ENCODE peak calls at places on chromosomes 3 and 15, in seven cellular contexts. D, F, R, T, P, I and M are unnamed samples.

GRCh38 chr3:184092199-184092598 is 4.7 kb upstream of the HTR3E start:
- DNase-seq in P (no peak), R (no peak), T (no peak), F (no peak), D (no peak), I (no peak), M (no peak)

GRCh38 chr3:27659279-27660021 is 62.7 kb downstream of the EOMES start:
- DNase-seq in T (peak; percentile 68), P (peak; percentile 50), F (peak; percentile 80), D (peak; percentile 83), R (peak; percentile 67), I (peak; percentile 48), M (peak; percentile 85)

GRCh38 chr3:49397470-49397869 is 14.3 kb downstream of the RHOA start:
- DNase-seq in F (no peak), R (no peak), P (peak; percentile 39), I (no peak), T (peak; percentile 33), D (no peak), M (no peak)

GRCh38 chr3:72223628-72224027 is 438.7 kb upstream of the PROK2 start:
- DNase-seq in F (no peak), I (no peak), T (no peak), R (no peak), P (no peak), D (no peak), M (no peak)

GRCh38 chr15:75646944-75647364 is 758 bp upstream of the SNX33 start:
- DNase-seq in I (peak; percentile 73), D (no peak), T (peak; percentile 46), F (peak; percentile 80), R (peak; percentile 61), P (no peak), M (no peak)

GRCh38 chr3:39531681-39532080 is 64.2 kb downstream of the MOBP start:
- DNase-seq in P (no peak), F (no peak), D (peak; percentile 28), R (no peak), I (no peak), T (no peak), M (no peak)

GRCh38 chr15:46768287-46768686 is 949.0 kb upstream of the SEMA6D start:
- DNase-seq in F (no peak), P (no peak), T (no peak), I (no peak), R (no peak), D (no peak), M (no peak)

GRCh38 chr15:88834211-88834812 is 31.1 kb downstream of the ACAN start:
- DNase-seq in F (no peak), P (peak; percentile 51), T (peak; percentile 80), D (peak; percentile 57), I (peak; percentile 23), R (no peak), M (peak; percentile 83)

GRCh38 chr3:9704343-9705322 is 1.0 kb downstream of the CPNE9 start:
- DNase-seq in D (peak; percentile 81), T (peak; percentile 80), P (peak; percentile 76), I (peak; percentile 31), R (peak; percentile 52), F (no peak), M (peak; percentile 71)

GRCh38 chr15:67185621-67186225 is 68.7 kb downstream of the AAGAB start:
- DNase-seq in T (no peak), D (no peak), P (no peak), R (no peak), I (no peak), F (no peak), M (peak; percentile 36)

GRCh38 chr3:30073622-30074021 is 532.8 kb upstream of the TGFBR2 start:
- DNase-seq in I (no peak), F (no peak), T (no peak), P (no peak), D (no peak), R (no peak), M (no peak)

GRCh38 chr3:142019794-142020320 is 129.5 kb downstream of the TFDP2 start:
- DNase-seq in D (no peak), R (no peak), I (no peak), P (no peak), T (no peak), F (no peak), M (no peak)

GRCh38 chr3:152396867-152397266 is 128.1 kb downstream of the MBNL1 start:
- DNase-seq in I (no peak), T (no peak), F (no peak), D (no peak), R (no peak), P (no peak), M (no peak)

GRCh38 chr3:25783661-25784512 is 644 bp upstream of the NGLY1 start:
- DNase-seq in P (peak; percentile 47), F (no peak), T (peak; percentile 86), R (peak; percentile 70), D (peak; percentile 62), I (no peak), M (peak; percentile 80)

GRCh38 chr3:60079076-60079475 is 1029.3 kb upstream of the CFAP20DC start:
- DNase-seq in R (no peak), I (no peak), T (peak; percentile 8), F (no peak), D (no peak), P (no peak), M (no peak)

GRCh38 chr15:68550498-68551295 is 28.1 kb upstream of the CORO2B start:
- DNase-seq in T (peak; percentile 86), P (peak; percentile 83), D (peak; percentile 66), R (peak; percentile 76), I (peak; percentile 79), F (peak; percentile 76), M (peak; percentile 91)

GRCh38 chr3:180478695-180479094 is 123.3 kb upstream of the TTC14 start:
- DNase-seq in R (no peak), F (no peak), I (no peak), T (no peak), D (no peak), P (no peak), M (no peak)

GRCh38 chr3:149610351-149611105 is 47.3 kb downstream of the WWTR1 start:
- DNase-seq in F (no peak), I (no peak), P (no peak), D (no peak), R (no peak), T (no peak), M (peak; percentile 84)

GRCh38 chr3:57557088-57557537 is 1.0 kb downstream of the PDE12 start:
- DNase-seq in P (peak; percentile 5), F (no peak), R (peak; percentile 48), I (peak; percentile 27), D (peak; percentile 13), T (peak; percentile 24), M (peak; percentile 17)

GRCh38 chr15:66094331-66094730 is 159.2 kb downstream of the MEGF11 start:
- DNase-seq in F (no peak), D (no peak), T (no peak), R (no peak), P (no peak), I (no peak), M (no peak)

DNA sequence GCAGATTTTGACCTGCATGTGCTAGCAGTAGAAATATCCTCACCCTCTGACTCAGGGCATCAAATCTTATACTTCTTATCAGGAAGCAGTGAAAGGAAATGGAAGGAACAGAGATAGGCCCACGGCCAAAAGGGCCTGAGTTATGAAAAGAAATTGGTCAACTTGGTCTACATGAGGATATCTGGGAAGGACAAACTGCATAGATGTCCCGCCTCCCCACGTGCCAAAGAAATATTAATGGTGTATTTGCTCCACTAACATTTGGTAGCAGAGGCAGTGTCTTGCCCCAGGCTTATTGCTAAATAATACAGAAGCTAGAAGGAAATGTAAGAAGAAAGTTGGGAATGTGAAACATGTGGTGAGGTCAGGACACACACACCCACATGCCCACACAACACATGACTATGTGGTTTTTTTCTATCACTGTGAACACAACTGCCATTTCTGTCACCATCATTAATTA is 93.5 kb upstream of the COL8A1 start:
- DNase-seq in I (no peak), D (no peak), T (no peak), F (no peak), R (no peak), P (no peak), M (peak; percentile 67)
- H3K4me1 ChIP-seq in I (no peaks in the 10 kb centered on the region), D (no peaks in the 10 kb centered on the region), T (peaks cover 16% of the 10 kb centered on the region), F (peaks cover 4% of the 10 kb centered on the region), R (peaks cover 20% of the 10 kb centered on the region), P (no peaks in the 10 kb centered on the region), M (peaks cover 4% of the 10 kb centered on the region)

GRCh38 chr15:41795996-41796395 is 21.7 kb downstream of the MAPKBP1 start:
- DNase-seq in F (no peak), R (no peak), I (no peak), P (no peak), T (no peak), D (no peak), M (no peak)
- H3K4me1 ChIP-seq in F (peaks cover 4% of the 10 kb centered on the region), R (peaks cover 27% of the 10 kb centered on the region), I (peaks cover 3% of the 10 kb centered on the region), P (peaks cover 6% of the 10 kb centered on the region), T (peaks cover 4% of the 10 kb centered on the region), D (peaks cover 4% of the 10 kb centered on the region), M (peaks cover 13% of the 10 kb centered on the region)

GRCh38 chr15:90932660-90932991 is 277 bp upstream of the HDDC3 start:
- DNase-seq in R (no peak), D (no peak), P (no peak), I (no peak), T (no peak), F (no peak), M (no peak)
- H3K4me1 ChIP-seq in R (peaks cover 62% of the 10 kb centered on the region), D (peaks cover 35% of the 10 kb centered on the region), P (peaks cover 3% of the 10 kb centered on the region), I (peaks cover 56% of the 10 kb centered on the region), T (peaks cover 12% of the 10 kb centered on the region), F (peaks cover 36% of the 10 kb centered on the region), M (peaks cover 10% of the 10 kb centered on the region)

DNA sequence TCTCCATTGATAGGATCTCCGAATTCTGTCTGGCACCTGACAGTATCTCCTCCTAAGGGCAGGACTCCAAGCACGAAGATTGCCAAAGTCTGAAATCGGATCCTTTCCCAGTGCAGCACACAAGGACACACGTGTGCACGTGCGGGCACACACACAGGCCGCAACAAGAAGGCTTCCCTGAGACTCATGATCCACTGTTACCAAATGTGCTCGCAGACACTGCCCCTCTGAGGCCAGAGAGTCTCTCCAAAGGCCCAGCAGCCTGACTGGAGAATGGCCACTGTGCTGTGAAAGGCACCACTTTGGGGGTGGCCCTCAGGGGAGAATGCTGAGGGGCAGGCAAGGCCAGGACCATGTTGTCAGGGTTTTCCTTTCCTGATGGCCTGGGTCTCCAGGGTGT is 112.0 kb upstream of the ETV5 start:
- DNase-seq in F (no peak), D (no peak), T (peak; percentile 51), I (peak; percentile 77), R (no peak), P (no peak), M (no peak)
- H3K4me1 ChIP-seq in F (no peaks in the 10 kb centered on the region), D (no peaks in the 10 kb centered on the region), T (peaks cover 8% of the 10 kb centered on the region), I (peaks cover 8% of the 10 kb centered on the region), R (no peaks in the 10 kb centered on the region), P (no peaks in the 10 kb centered on the region), M (no peaks in the 10 kb centered on the region)

GRCh38 chr15:55546718-55547117 is 38.7 kb upstream of the DNAAF4 start:
- DNase-seq in F (no peak), R (no peak), I (no peak), P (no peak), D (no peak), T (no peak), M (no peak)
- H3K4me1 ChIP-seq in F (no peaks in the 10 kb centered on the region), R (no peaks in the 10 kb centered on the region), I (no peaks in the 10 kb centered on the region), P (no peaks in the 10 kb centered on the region), D (no peaks in the 10 kb centered on the region), T (no peaks in the 10 kb centered on the region), M (no peaks in the 10 kb centered on the region)

GRCh38 chr15:59294961-59295741 is 77.5 kb downstream of the MYO1E start:
- DNase-seq in D (no peak), T (no peak), F (no peak), P (no peak), I (no peak), R (no peak), M (no peak)
- H3K4me1 ChIP-seq in D (peaks cover 100% of the 10 kb centered on the region), T (peaks cover 41% of the 10 kb centered on the region), F (peaks cover 15% of the 10 kb centered on the region), P (no peaks in the 10 kb centered on the region), I (peaks cover 16% of the 10 kb centered on the region), R (peaks cover 27% of the 10 kb centered on the region), M (peaks cover 14% of the 10 kb centered on the region)